ENCODE peak calls at places on chromosome 6, in six cellular contexts. One of them, this sample, is unnamed.

GRCh38 chr6:43477235-43478007 is at the start of gene TJAP1:
- DNase-seq in astrocyte of the spinal cord: peak; percentile 90
- DNase-seq in adrenal gland: peak; percentile 96
- DNase-seq in dorsolateral prefrontal cortex: peak; percentile 89
- DNase-seq in RWPE2: peak; percentile 91
- DNase-seq in lower lobe of right lung: peak; percentile 94
- DNase-seq in this sample: peak; percentile 78

GRCh38 chr6:13048113-13048512 is 280.2 kb downstream of the TBC1D7 start:
- DNase-seq in astrocyte of the spinal cord: no peak
- DNase-seq in adrenal gland: no peak
- DNase-seq in dorsolateral prefrontal cortex: no peak
- DNase-seq in RWPE2: no peak
- DNase-seq in lower lobe of right lung: no peak
- DNase-seq in this sample: no peak

GRCh38 chr6:113110211-113110610 is 746.9 kb upstream of the MARCKS start:
- DNase-seq in astrocyte of the spinal cord: no peak
- DNase-seq in adrenal gland: no peak
- DNase-seq in dorsolateral prefrontal cortex: no peak
- DNase-seq in RWPE2: no peak
- DNase-seq in lower lobe of right lung: no peak
- DNase-seq in this sample: no peak

GRCh38 chr6:167304912-167305311 is 13.8 kb downstream of the UNC93A start:
- DNase-seq in astrocyte of the spinal cord: no peak
- DNase-seq in adrenal gland: no peak
- DNase-seq in dorsolateral prefrontal cortex: no peak
- DNase-seq in RWPE2: no peak
- DNase-seq in lower lobe of right lung: no peak
- DNase-seq in this sample: no peak

GRCh38 chr6:138638626-138639025 is 134.9 kb upstream of the CCDC28A start:
- DNase-seq in astrocyte of the spinal cord: no peak
- DNase-seq in adrenal gland: no peak
- DNase-seq in dorsolateral prefrontal cortex: no peak
- DNase-seq in RWPE2: no peak
- DNase-seq in lower lobe of right lung: no peak
- DNase-seq in this sample: no peak

GRCh38 chr6:47741807-47742206 is 40.0 kb upstream of the OPN5 start:
- DNase-seq in astrocyte of the spinal cord: peak; percentile 44
- DNase-seq in adrenal gland: no peak
- DNase-seq in dorsolateral prefrontal cortex: no peak
- DNase-seq in RWPE2: no peak
- DNase-seq in lower lobe of right lung: no peak
- DNase-seq in this sample: peak; percentile 33

GRCh38 chr6:119495230-119495683 is 145.7 kb upstream of the MAN1A1 start:
- DNase-seq in astrocyte of the spinal cord: no peak
- DNase-seq in adrenal gland: peak; percentile 92
- DNase-seq in dorsolateral prefrontal cortex: no peak
- DNase-seq in RWPE2: no peak
- DNase-seq in lower lobe of right lung: no peak
- DNase-seq in this sample: no peak

GRCh38 chr6:72218125-72218524 is 331.8 kb downstream of the RIMS1 start:
- DNase-seq in astrocyte of the spinal cord: peak; percentile 26
- DNase-seq in adrenal gland: peak; percentile 15
- DNase-seq in dorsolateral prefrontal cortex: peak; percentile 46
- DNase-seq in RWPE2: no peak
- DNase-seq in lower lobe of right lung: no peak
- DNase-seq in this sample: peak; percentile 41

GRCh38 chr6:69593706-69594105 is 203.1 kb downstream of the LMBRD1 start:
- DNase-seq in astrocyte of the spinal cord: no peak
- DNase-seq in adrenal gland: no peak
- DNase-seq in dorsolateral prefrontal cortex: no peak
- DNase-seq in RWPE2: no peak
- DNase-seq in lower lobe of right lung: no peak
- DNase-seq in this sample: no peak

GRCh38 chr6:158706369-158706982 is 56.6 kb downstream of the SYTL3 start:
- DNase-seq in astrocyte of the spinal cord: peak; percentile 63
- DNase-seq in adrenal gland: no peak
- DNase-seq in dorsolateral prefrontal cortex: no peak
- DNase-seq in RWPE2: no peak
- DNase-seq in lower lobe of right lung: peak; percentile 62
- DNase-seq in this sample: peak; percentile 68

GRCh38 chr6:151379933-151380847 is 11.2 kb downstream of the ZBTB2 start:
- DNase-seq in astrocyte of the spinal cord: no peak
- DNase-seq in adrenal gland: peak; percentile 48
- DNase-seq in dorsolateral prefrontal cortex: no peak
- DNase-seq in RWPE2: no peak
- DNase-seq in lower lobe of right lung: no peak
- DNase-seq in this sample: no peak

GRCh38 chr6:24666097-24666615 is 543 bp downstream of the TDP2 start:
- DNase-seq in astrocyte of the spinal cord: peak; percentile 48
- DNase-seq in adrenal gland: no peak
- DNase-seq in dorsolateral prefrontal cortex: peak; percentile 56
- DNase-seq in RWPE2: no peak
- DNase-seq in lower lobe of right lung: peak; percentile 63
- DNase-seq in this sample: peak; percentile 42

GRCh38 chr6:63410435-63411426 is 90.9 kb upstream of the LGSN start:
- DNase-seq in astrocyte of the spinal cord: no peak
- DNase-seq in adrenal gland: no peak
- DNase-seq in dorsolateral prefrontal cortex: no peak
- DNase-seq in RWPE2: no peak
- DNase-seq in lower lobe of right lung: no peak
- DNase-seq in this sample: no peak

GRCh38 chr6:139249387-139249786 is 42.4 kb downstream of the TXLNB start:
- DNase-seq in astrocyte of the spinal cord: no peak
- DNase-seq in adrenal gland: no peak
- DNase-seq in dorsolateral prefrontal cortex: no peak
- DNase-seq in RWPE2: no peak
- DNase-seq in lower lobe of right lung: no peak
- DNase-seq in this sample: no peak

GRCh38 chr6:19452495-19452894 is 384.7 kb upstream of the ID4 start:
- DNase-seq in astrocyte of the spinal cord: no peak
- DNase-seq in adrenal gland: no peak
- DNase-seq in dorsolateral prefrontal cortex: no peak
- DNase-seq in RWPE2: no peak
- DNase-seq in lower lobe of right lung: no peak
- DNase-seq in this sample: no peak

GRCh38 chr6:166657531-166657930 is 30.5 kb upstream of the RPS6KA2 start:
- DNase-seq in astrocyte of the spinal cord: no peak
- DNase-seq in adrenal gland: no peak
- DNase-seq in dorsolateral prefrontal cortex: no peak
- DNase-seq in RWPE2: no peak
- DNase-seq in lower lobe of right lung: no peak
- DNase-seq in this sample: no peak

GRCh38 chr6:135062735-135063134 is 8.1 kb upstream of the HBS1L start:
- DNase-seq in astrocyte of the spinal cord: no peak
- DNase-seq in adrenal gland: no peak
- DNase-seq in dorsolateral prefrontal cortex: no peak
- DNase-seq in RWPE2: no peak
- DNase-seq in lower lobe of right lung: no peak
- DNase-seq in this sample: no peak

GRCh38 chr6:23659125-23659524 is 466.9 kb upstream of the NRSN1 start:
- DNase-seq in astrocyte of the spinal cord: peak; percentile 14
- DNase-seq in adrenal gland: no peak
- DNase-seq in dorsolateral prefrontal cortex: no peak
- DNase-seq in RWPE2: no peak
- DNase-seq in lower lobe of right lung: no peak
- DNase-seq in this sample: peak; percentile 2

GRCh38 chr6:85574932-85575598 is 18.6 kb downstream of the SNX14 start:
- DNase-seq in astrocyte of the spinal cord: peak; percentile 67
- DNase-seq in adrenal gland: no peak
- DNase-seq in dorsolateral prefrontal cortex: no peak
- DNase-seq in RWPE2: no peak
- DNase-seq in lower lobe of right lung: no peak
- DNase-seq in this sample: peak; percentile 83

GRCh38 chr6:3119040-3119723 is 671 bp downstream of the BPHL start:
- DNase-seq in astrocyte of the spinal cord: peak; percentile 48
- DNase-seq in adrenal gland: no peak
- DNase-seq in dorsolateral prefrontal cortex: no peak
- DNase-seq in RWPE2: no peak
- DNase-seq in lower lobe of right lung: no peak
- DNase-seq in this sample: peak; percentile 38

GRCh38 chr6:42564496-42564890 is 664 bp downstream of the UBR2 start:
- DNase-seq in astrocyte of the spinal cord: no peak
- DNase-seq in adrenal gland: no peak
- DNase-seq in dorsolateral prefrontal cortex: no peak
- DNase-seq in RWPE2: no peak
- DNase-seq in lower lobe of right lung: no peak
- DNase-seq in this sample: no peak

GRCh38 chr6:126033696-126034095 is 47.4 kb downstream of the TRMT11 start:
- DNase-seq in astrocyte of the spinal cord: peak; percentile 92
- DNase-seq in adrenal gland: peak; percentile 21
- DNase-seq in dorsolateral prefrontal cortex: no peak
- DNase-seq in RWPE2: no peak
- DNase-seq in lower lobe of right lung: no peak
- DNase-seq in this sample: peak; percentile 91

GRCh38 chr6:17413313-17413750 is 19.9 kb downstream of the CAP2 start:
- DNase-seq in astrocyte of the spinal cord: peak; percentile 65
- DNase-seq in adrenal gland: no peak
- DNase-seq in dorsolateral prefrontal cortex: no peak
- DNase-seq in RWPE2: no peak
- DNase-seq in lower lobe of right lung: no peak
- DNase-seq in this sample: peak; percentile 32

GRCh38 chr6:127347188-127347587 is 3.8 kb upstream of the ECHDC1 start:
- DNase-seq in astrocyte of the spinal cord: no peak
- DNase-seq in adrenal gland: no peak
- DNase-seq in dorsolateral prefrontal cortex: no peak
- DNase-seq in RWPE2: no peak
- DNase-seq in lower lobe of right lung: no peak
- DNase-seq in this sample: peak; percentile 79

GRCh38 chr6:169960003-169960344 is 208.6 kb downstream of the ERMARD start:
- DNase-seq in astrocyte of the spinal cord: no peak
- DNase-seq in adrenal gland: no peak
- DNase-seq in dorsolateral prefrontal cortex: no peak
- DNase-seq in RWPE2: no peak
- DNase-seq in lower lobe of right lung: no peak
- DNase-seq in this sample: no peak

GRCh38 chr6:21462519-21462852 is 131.1 kb upstream of the SOX4 start:
- DNase-seq in astrocyte of the spinal cord: no peak
- DNase-seq in adrenal gland: no peak
- DNase-seq in dorsolateral prefrontal cortex: no peak
- DNase-seq in RWPE2: no peak
- DNase-seq in lower lobe of right lung: no peak
- DNase-seq in this sample: no peak

GRCh38 chr6:11552390-11552789 is 14.8 kb downstream of the TMEM170B start:
- DNase-seq in astrocyte of the spinal cord: no peak
- DNase-seq in adrenal gland: no peak
- DNase-seq in dorsolateral prefrontal cortex: no peak
- DNase-seq in RWPE2: no peak
- DNase-seq in lower lobe of right lung: no peak
- DNase-seq in this sample: no peak

GRCh38 chr6:165649701-165650137 is 13.3 kb downstream of the PDE10A start:
- DNase-seq in astrocyte of the spinal cord: peak; percentile 37
- DNase-seq in adrenal gland: no peak
- DNase-seq in dorsolateral prefrontal cortex: no peak
- DNase-seq in RWPE2: no peak
- DNase-seq in lower lobe of right lung: no peak
- DNase-seq in this sample: peak; percentile 95

GRCh38 chr6:111624391-111625098 is 18.9 kb upstream of the TRAF3IP2 start:
- DNase-seq in astrocyte of the spinal cord: no peak
- DNase-seq in adrenal gland: no peak
- DNase-seq in dorsolateral prefrontal cortex: no peak
- DNase-seq in RWPE2: no peak
- DNase-seq in lower lobe of right lung: no peak
- DNase-seq in this sample: no peak

GRCh38 chr6:157244175-157244574 is 79.1 kb downstream of the TMEM242 start:
- DNase-seq in astrocyte of the spinal cord: no peak
- DNase-seq in adrenal gland: no peak
- DNase-seq in dorsolateral prefrontal cortex: no peak
- DNase-seq in RWPE2: no peak
- DNase-seq in lower lobe of right lung: no peak
- DNase-seq in this sample: peak; percentile 85

GRCh38 chr6:87539554-87539953 is 50.2 kb downstream of the RARS2 start:
- DNase-seq in astrocyte of the spinal cord: no peak
- DNase-seq in adrenal gland: no peak
- DNase-seq in dorsolateral prefrontal cortex: no peak
- DNase-seq in RWPE2: no peak
- DNase-seq in lower lobe of right lung: no peak
- DNase-seq in this sample: no peak

GRCh38 chr6:106082735-106083398 is 3.3 kb upstream of the PRDM1 start:
- DNase-seq in astrocyte of the spinal cord: peak; percentile 54
- DNase-seq in adrenal gland: no peak
- DNase-seq in dorsolateral prefrontal cortex: no peak
- DNase-seq in RWPE2: no peak
- DNase-seq in lower lobe of right lung: no peak
- DNase-seq in this sample: no peak

GRCh38 chr6:17281100-17281496 is at the start of gene RBM24:
- DNase-seq in astrocyte of the spinal cord: peak; percentile 83
- DNase-seq in adrenal gland: peak; percentile 40
- DNase-seq in dorsolateral prefrontal cortex: peak; percentile 52
- DNase-seq in RWPE2: no peak
- DNase-seq in lower lobe of right lung: peak; percentile 70
- DNase-seq in this sample: peak; percentile 73

GRCh38 chr6:163259689-163260088 is 154.8 kb upstream of the QKI start:
- DNase-seq in astrocyte of the spinal cord: no peak
- DNase-seq in adrenal gland: no peak
- DNase-seq in dorsolateral prefrontal cortex: no peak
- DNase-seq in RWPE2: no peak
- DNase-seq in lower lobe of right lung: no peak
- DNase-seq in this sample: no peak
- H3K4me3 ChIP-seq in astrocyte of the spinal cord: no peak overlapping the region
- H3K4me3 ChIP-seq in adrenal gland: no peak overlapping the region
- H3K4me3 ChIP-seq in dorsolateral prefrontal cortex: no peak overlapping the region
- H3K4me3 ChIP-seq in RWPE2: no peak overlapping the region
- H3K4me3 ChIP-seq in lower lobe of right lung: no peak overlapping the region
- H3K4me3 ChIP-seq in this sample: peak overlapping the region; percentile 6

DNA sequence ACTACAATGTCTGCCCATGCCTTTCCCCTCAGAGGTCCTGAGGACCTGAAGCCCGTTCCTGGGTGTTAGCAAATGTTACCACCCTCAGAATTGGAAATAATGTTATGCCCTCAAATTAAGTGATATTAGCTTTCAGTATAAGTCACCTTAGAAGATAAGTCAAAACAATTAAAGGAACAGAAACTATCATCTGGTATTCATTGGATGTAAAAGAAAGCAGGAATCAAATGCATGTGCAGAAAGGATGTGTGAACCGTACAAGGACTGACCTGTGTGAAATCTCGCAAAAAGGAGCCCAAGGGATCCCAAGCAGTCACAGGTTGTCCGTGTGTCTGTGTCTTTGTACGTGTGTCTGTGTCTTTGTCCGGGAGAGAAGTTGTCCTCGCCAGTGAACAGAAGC is 51.6 kb upstream of the TAB2 start:
- DNase-seq in astrocyte of the spinal cord: no peak
- DNase-seq in adrenal gland: no peak
- DNase-seq in dorsolateral prefrontal cortex: no peak
- DNase-seq in RWPE2: no peak
- DNase-seq in lower lobe of right lung: no peak
- DNase-seq in this sample: no peak
- TF ChIP-seq CTCF in astrocyte of the spinal cord: no peak
- TF ChIP-seq CTCF in adrenal gland: no peak
- TF ChIP-seq CTCF in dorsolateral prefrontal cortex: no peak
- TF ChIP-seq CTCF in RWPE2: no peak
- TF ChIP-seq CTCF in lower lobe of right lung: no peak
- TF ChIP-seq CTCF in this sample: no peak

GRCh38 chr6:33075208-33075567 is 602 bp upstream of the HLA-DPB1 start:
- DNase-seq in astrocyte of the spinal cord: no peak
- DNase-seq in adrenal gland: no peak
- DNase-seq in dorsolateral prefrontal cortex: no peak
- DNase-seq in RWPE2: no peak
- DNase-seq in lower lobe of right lung: no peak
- DNase-seq in this sample: no peak
- H3K4me3 ChIP-seq in astrocyte of the spinal cord: no peak overlapping the region
- H3K4me3 ChIP-seq in adrenal gland: no peak overlapping the region
- H3K4me3 ChIP-seq in dorsolateral prefrontal cortex: no peak overlapping the region
- H3K4me3 ChIP-seq in RWPE2: no peak overlapping the region
- H3K4me3 ChIP-seq in lower lobe of right lung: peak overlapping the region; percentile 68
- H3K4me3 ChIP-seq in this sample: no peak overlapping the region

GRCh38 chr6:38068854-38069253 is 249.3 kb downstream of the ZFAND3 start:
- DNase-seq in astrocyte of the spinal cord: no peak
- DNase-seq in adrenal gland: peak; percentile 27
- DNase-seq in dorsolateral prefrontal cortex: no peak
- DNase-seq in RWPE2: no peak
- DNase-seq in lower lobe of right lung: no peak
- DNase-seq in this sample: peak; percentile 34
- TF ChIP-seq CTCF in astrocyte of the spinal cord: no peak
- TF ChIP-seq CTCF in adrenal gland: peak; percentile 30
- TF ChIP-seq CTCF in dorsolateral prefrontal cortex: peak; percentile 63
- TF ChIP-seq CTCF in RWPE2: peak; percentile 51
- TF ChIP-seq CTCF in lower lobe of right lung: no peak
- TF ChIP-seq CTCF in this sample: peak; percentile 14

This sample was measured in cardiac fibroblast.